ENCODE peak calls at places on chromosomes 2 and 18, in four cellular contexts. One of them, this sample, is unnamed.

GRCh38 chr18:13436596-13436995 is 218.0 kb downstream of the LDLRAD4 start:
- DNase-seq in SK-N-SH: no peak
- DNase-seq in K562: no peak
- DNase-seq in HepG2: no peak
- DNase-seq in this sample: no peak

GRCh38 chr2:102915128-102915527 is 153.3 kb downstream of the TMEM182 start:
- DNase-seq in K562: no peak
- DNase-seq in SK-N-SH: no peak
- DNase-seq in HepG2: peak; percentile 7
- DNase-seq in this sample: no peak

GRCh38 chr2:220764246-220764645 is 807.9 kb downstream of the EPHA4 start:
- DNase-seq in SK-N-SH: no peak
- DNase-seq in K562: no peak
- DNase-seq in HepG2: no peak
- DNase-seq in this sample: no peak

GRCh38 chr2:108219688-108220087 is 20.1 kb upstream of the SULT1C3 start:
- DNase-seq in K562: no peak
- DNase-seq in HepG2: no peak
- DNase-seq in SK-N-SH: no peak
- DNase-seq in this sample: no peak

GRCh38 chr2:71908798-71909197 is 238.9 kb downstream of the CYP26B1 start:
- DNase-seq in SK-N-SH: no peak
- DNase-seq in K562: no peak
- DNase-seq in HepG2: no peak
- DNase-seq in this sample: no peak

GRCh38 chr2:97732436-97733340 is 19.3 kb downstream of the ZAP70 start:
- DNase-seq in K562: no peak
- DNase-seq in HepG2: no peak
- DNase-seq in SK-N-SH: no peak
- DNase-seq in this sample: no peak

GRCh38 chr2:130391872-130392670 is 36.2 kb downstream of the PTPN18 start:
- DNase-seq in K562: no peak
- DNase-seq in HepG2: peak; percentile 34
- DNase-seq in SK-N-SH: peak; percentile 58
- DNase-seq in this sample: no peak

GRCh38 chr2:231300020-231300721 is 95.3 kb upstream of the B3GNT7 start:
- DNase-seq in HepG2: peak; percentile 63
- DNase-seq in K562: no peak
- DNase-seq in SK-N-SH: no peak
- DNase-seq in this sample: peak; percentile 27

GRCh38 chr2:46836295-46837111 is 79.1 kb downstream of the MCFD2 start:
- DNase-seq in HepG2: no peak
- DNase-seq in K562: no peak
- DNase-seq in SK-N-SH: no peak
- DNase-seq in this sample: no peak

GRCh38 chr2:225086439-225086838 is 44.2 kb upstream of the DOCK10 start:
- DNase-seq in K562: no peak
- DNase-seq in HepG2: no peak
- DNase-seq in SK-N-SH: no peak
- DNase-seq in this sample: no peak

GRCh38 chr2:201220102-201220570 is 37.2 kb downstream of the CASP10 start:
- DNase-seq in K562: peak; percentile 28
- DNase-seq in SK-N-SH: peak; percentile 27
- DNase-seq in HepG2: no peak
- DNase-seq in this sample: no peak

DNA sequence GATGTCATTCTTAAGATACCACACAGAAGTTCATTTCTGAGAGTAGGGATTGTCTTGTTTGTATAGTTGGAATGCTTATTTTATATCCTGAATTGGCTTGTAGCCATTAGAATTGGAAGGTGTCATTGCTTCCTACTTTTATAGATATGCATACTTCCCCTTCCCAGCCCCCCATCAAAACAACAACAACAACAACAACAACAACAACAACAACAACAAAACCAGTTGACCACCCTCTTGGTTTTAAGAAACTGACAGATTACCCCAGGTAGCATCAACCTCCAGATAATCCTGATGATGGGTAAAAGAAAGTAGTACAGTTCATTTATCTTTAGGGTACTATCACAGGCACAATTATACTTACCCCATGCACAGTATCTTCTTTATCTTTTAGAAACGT is 20.0 kb downstream of the PHLPP1 start:
- DNase-seq in K562: no peak
- DNase-seq in HepG2: no peak
- DNase-seq in SK-N-SH: no peak
- DNase-seq in this sample: no peak
- TF ChIP-seq MXI1 in K562: no peak
- TF ChIP-seq MXI1 in HepG2: no peak
- TF ChIP-seq MXI1 in SK-N-SH: no peak
- TF ChIP-seq MXI1 in this sample: no peak

GRCh38 chr2:61763605-61764034 is 90.2 kb downstream of the FAM161A start:
- DNase-seq in SK-N-SH: peak; percentile 77
- DNase-seq in HepG2: peak; percentile 45
- DNase-seq in K562: peak; percentile 51
- DNase-seq in this sample: no peak
- TF ChIP-seq GABPA in SK-N-SH: peak; percentile 65
- TF ChIP-seq GABPA in HepG2: peak; percentile 60
- TF ChIP-seq GABPA in K562: no peak
- TF ChIP-seq GABPA in this sample: peak; percentile 68

GRCh38 chr2:9140570-9141378 is 65.8 kb upstream of the ASAP2 start:
- DNase-seq in HepG2: no peak
- DNase-seq in SK-N-SH: no peak
- DNase-seq in K562: no peak
- DNase-seq in this sample: no peak
- TF ChIP-seq MXI1 in HepG2: no peak
- TF ChIP-seq MXI1 in SK-N-SH: no peak
- TF ChIP-seq MXI1 in K562: no peak
- TF ChIP-seq MXI1 in this sample: no peak

DNA sequence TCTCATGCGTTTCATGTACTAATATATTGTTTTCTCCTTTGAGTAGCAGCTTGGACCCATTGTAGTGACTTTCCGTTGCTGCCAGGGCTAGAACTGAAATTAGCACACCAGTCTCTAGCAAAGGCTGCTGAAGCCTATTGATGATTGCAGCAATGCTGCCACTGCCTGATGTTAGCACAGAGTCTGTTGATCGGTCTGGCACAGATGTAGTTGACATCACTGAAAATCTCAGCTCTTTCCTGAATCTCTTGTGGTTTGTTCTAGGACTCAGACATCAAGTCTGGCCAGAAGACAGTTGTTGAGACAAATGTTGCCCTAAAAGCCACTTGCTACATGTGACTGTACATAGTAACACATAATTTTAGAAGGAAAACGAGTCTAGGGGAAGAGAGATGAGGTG is 47.2 kb downstream of the VAPA start:
- DNase-seq in HepG2: no peak
- DNase-seq in K562: no peak
- DNase-seq in SK-N-SH: no peak
- DNase-seq in this sample: no peak
- TF ChIP-seq GABPA in HepG2: no peak
- TF ChIP-seq GABPA in K562: no peak
- TF ChIP-seq GABPA in SK-N-SH: no peak
- TF ChIP-seq GABPA in this sample: no peak

DNA sequence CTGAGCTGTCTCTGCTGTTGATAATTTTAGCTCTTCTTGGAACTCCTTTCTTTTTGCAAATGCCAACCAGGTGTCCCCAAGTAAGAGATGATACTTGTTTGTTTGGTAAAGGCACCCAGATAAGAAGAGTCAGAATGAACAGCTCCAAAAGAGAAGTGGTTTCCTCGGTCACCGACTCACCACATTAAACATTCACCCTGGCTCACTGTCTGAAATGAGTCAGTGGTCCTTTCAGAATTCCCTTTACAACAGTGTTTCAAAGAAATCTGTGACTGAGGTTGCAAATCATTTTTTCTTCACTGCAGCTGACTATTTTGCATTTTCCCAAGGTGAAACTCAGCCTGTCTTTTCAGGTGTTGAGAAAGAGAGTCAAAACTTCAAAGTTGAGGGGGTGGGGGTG is 16.2 kb upstream of the CXCR4 start:
- DNase-seq in HepG2: no peak
- DNase-seq in K562: no peak
- DNase-seq in SK-N-SH: no peak
- DNase-seq in this sample: no peak
- TF ChIP-seq MXI1 in HepG2: no peak
- TF ChIP-seq MXI1 in K562: no peak
- TF ChIP-seq MXI1 in SK-N-SH: no peak
- TF ChIP-seq MXI1 in this sample: no peak

DNA sequence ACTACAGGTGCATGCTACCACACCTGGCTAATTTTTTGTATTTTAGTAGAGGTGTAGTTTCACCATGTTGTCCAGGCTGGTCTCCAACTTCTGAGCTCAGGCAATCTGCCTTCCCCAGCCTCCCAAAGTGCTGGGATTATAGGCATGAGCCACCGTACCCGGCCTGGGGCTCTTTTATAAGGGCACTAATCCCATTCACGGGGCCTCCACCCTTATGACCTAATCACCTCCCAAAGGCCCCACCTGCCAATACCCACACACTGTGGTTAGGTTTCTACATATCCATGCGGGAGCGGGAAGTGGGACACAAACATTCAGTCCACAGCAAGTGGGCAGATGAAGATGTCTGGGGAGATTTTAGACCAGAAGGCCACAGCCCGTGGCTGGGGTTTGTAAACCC is 164.7 kb upstream of the SH3BP4 start:
- DNase-seq in SK-N-SH: no peak
- DNase-seq in K562: no peak
- DNase-seq in HepG2: no peak
- DNase-seq in this sample: no peak
- TF ChIP-seq GABPA in SK-N-SH: no peak
- TF ChIP-seq GABPA in K562: no peak
- TF ChIP-seq GABPA in HepG2: no peak
- TF ChIP-seq GABPA in this sample: no peak

This sample was measured in GM12878.